ENCODE peak calls at places on chromosomes 16 and 17, in seven cellular contexts. E, B, W, R, X, M and U are unnamed samples.

GRCh38 chr17:56595831-56596740 is 2.6 kb downstream of the NOG start:
- DNase-seq in X (no peak), B (peak), R (no peak), W (peak), E (no peak), M (no peak), U (no peak)

GRCh38 chr16:87487361-87487924 is 5.4 kb downstream of the ZCCHC14 start:
- DNase-seq in B (peak), R (no peak), X (no peak), M (peak), E (peak), W (peak), U (no peak)

GRCh38 chr17:4947010-4947410 is 1.3 kb downstream of the PFN1 start:
- DNase-seq in B (no peak), W (peak), X (no peak), E (no peak), M (peak), R (no peak), U (no peak)

GRCh38 chr17:69898606-69899005 is 176.4 kb upstream of the KCNJ16 start:
- DNase-seq in R (no peak), E (no peak), M (no peak), X (no peak), W (no peak), B (no peak), U (no peak)

GRCh38 chr17:50708050-50709000 is 611 bp upstream of the ANKRD40 start:
- DNase-seq in W (no peak), X (no peak), R (no peak), B (peak), M (no peak), E (no peak), U (no peak)

GRCh38 chr16:66359811-66360608 is 6.5 kb upstream of the CDH5 start:
- DNase-seq in M (no peak), B (no peak), E (peak), X (no peak), W (no peak), R (no peak), U (no peak)

GRCh38 chr16:52581530-52581929 is 34.6 kb upstream of the TOX3 start:
- DNase-seq in X (no peak), E (no peak), R (no peak), M (no peak), W (no peak), B (peak), U (no peak)

GRCh38 chr17:19706791-19707727 is 9.3 kb downstream of the SLC47A2 start:
- DNase-seq in M (no peak), E (no peak), B (peak), W (no peak), X (no peak), R (no peak), U (no peak)

GRCh38 chr16:85387171-85387507 is 226.0 kb upstream of the GSE1 start:
- DNase-seq in M (peak), E (peak), R (no peak), B (no peak), X (peak), W (peak), U (no peak)

GRCh38 chr16:4837733-4838501 is 9.2 kb downstream of the GLYR1 start:
- DNase-seq in W (no peak), X (no peak), B (no peak), E (no peak), R (no peak), M (no peak), U (no peak)

GRCh38 chr17:78379134-78379497 is 667 bp downstream of the PGS1 start:
- DNase-seq in E (no peak), W (no peak), M (no peak), X (no peak), R (no peak), B (no peak), U (no peak)

GRCh38 chr17:1714980-1715802 is 5.0 kb upstream of the TLCD2 start:
- DNase-seq in R (no peak), W (peak), E (peak), M (peak), B (peak), X (peak), U (peak)

GRCh38 chr16:14284930-14285541 is 213.9 kb downstream of the MRTFB start:
- DNase-seq in E (no peak), X (no peak), R (no peak), W (peak), M (peak), B (no peak), U (peak)

GRCh38 chr16:83742520-83742919 is 65.3 kb upstream of the HSBP1 start:
- DNase-seq in M (no peak), W (no peak), X (no peak), R (no peak), E (no peak), B (no peak), U (peak)

GRCh38 chr16:83743720-83744119 is 64.1 kb upstream of the HSBP1 start:
- DNase-seq in M (no peak), X (no peak), R (no peak), W (no peak), E (no peak), B (no peak), U (no peak)

GRCh38 chr16:83744521-83744981 is 63.2 kb upstream of the HSBP1 start:
- DNase-seq in R (no peak), E (peak), M (peak), W (peak), X (no peak), B (peak), U (no peak)

GRCh38 chr16:83743241-83743640 is 64.5 kb upstream of the HSBP1 start:
- DNase-seq in M (no peak), B (no peak), E (no peak), X (no peak), R (no peak), W (no peak), U (peak)

GRCh38 chr16:83746611-83747010 is 61.2 kb upstream of the HSBP1 start:
- DNase-seq in M (no peak), R (no peak), W (no peak), X (no peak), B (no peak), E (no peak), U (no peak)
- H3K27ac ChIP-seq in M (no peak), R (no peak), W (no peak), X (no peak), B (no peak), E (no peak), U (no peak)

GRCh38 chr16:29743827-29744531 is 1.8 kb downstream of the C16orf54 start:
- DNase-seq in M (peak), E (no peak), W (no peak), B (no peak), R (no peak), X (no peak), U (no peak)

GRCh38 chr16:29745126-29745852 is 501 bp downstream of the C16orf54 start:
- DNase-seq in M (peak), X (no peak), E (no peak), B (no peak), W (no peak), R (no peak), U (no peak)

GRCh38 chr16:29745853-29746345 is at the start of gene C16orf54:
- DNase-seq in B (no peak), W (peak), M (peak), R (peak), E (peak), X (no peak), U (peak)

GRCh38 chr16:29743475-29743826 is 2.3 kb downstream of the C16orf54 start:
- DNase-seq in M (no peak), B (no peak), X (no peak), R (no peak), E (no peak), W (no peak), U (no peak)

GRCh38 chr16:29744541-29745101 is 1.2 kb downstream of the C16orf54 start:
- DNase-seq in W (no peak), R (no peak), X (no peak), E (no peak), M (peak), B (no peak), U (no peak)
- H3K27ac ChIP-seq in W (no peak), R (no peak), X (no peak), E (peak), M (no peak), B (no peak), U (no peak)

DNA sequence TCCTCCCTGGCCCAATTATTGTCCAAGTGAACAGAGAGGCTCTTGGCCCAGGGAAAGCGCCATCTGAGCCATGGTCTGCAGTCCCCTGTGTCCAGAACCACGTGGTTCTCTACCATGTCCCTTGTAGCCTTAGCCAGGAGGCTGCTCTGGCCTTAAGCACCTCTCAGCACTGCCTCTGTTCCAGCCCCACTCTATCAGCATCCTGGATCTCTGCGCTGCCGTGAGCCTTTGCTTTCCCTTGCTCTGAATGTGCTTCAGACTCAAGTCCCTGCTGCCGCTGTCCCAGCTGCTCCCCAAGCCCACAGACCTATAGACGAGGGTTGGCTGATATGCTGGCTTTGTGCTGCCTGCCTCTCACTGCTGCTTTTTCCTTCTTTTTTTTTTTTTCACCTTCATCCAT is 33.9 kb downstream of the CYB561 start:
- DNase-seq in X (no peak), B (no peak), R (no peak), E (no peak), W (no peak), M (no peak), U (no peak)
- H3K27ac ChIP-seq in X (no peak), B (no peak), R (no peak), E (no peak), W (no peak), M (no peak), U (no peak)

GRCh38 chr17:63443053-63443452 is 3.1 kb downstream of the CYB561 start:
- DNase-seq in E (no peak), B (no peak), R (no peak), X (no peak), M (peak), W (no peak), U (no peak)

GRCh38 chr17:63444457-63444856 is 1.6 kb downstream of the CYB561 start:
- DNase-seq in W (no peak), B (no peak), X (no peak), E (no peak), M (peak), R (no peak), U (no peak)

GRCh38 chr17:63445571-63446217 is 412 bp downstream of the CYB561 start:
- DNase-seq in M (peak), X (no peak), B (peak), W (no peak), R (no peak), E (no peak), U (no peak)

GRCh38 chr17:63446218-63446980 is at the start of gene CYB561:
- DNase-seq in X (peak), E (peak), R (no peak), B (no peak), W (peak), M (peak), U (peak)

DNA sequence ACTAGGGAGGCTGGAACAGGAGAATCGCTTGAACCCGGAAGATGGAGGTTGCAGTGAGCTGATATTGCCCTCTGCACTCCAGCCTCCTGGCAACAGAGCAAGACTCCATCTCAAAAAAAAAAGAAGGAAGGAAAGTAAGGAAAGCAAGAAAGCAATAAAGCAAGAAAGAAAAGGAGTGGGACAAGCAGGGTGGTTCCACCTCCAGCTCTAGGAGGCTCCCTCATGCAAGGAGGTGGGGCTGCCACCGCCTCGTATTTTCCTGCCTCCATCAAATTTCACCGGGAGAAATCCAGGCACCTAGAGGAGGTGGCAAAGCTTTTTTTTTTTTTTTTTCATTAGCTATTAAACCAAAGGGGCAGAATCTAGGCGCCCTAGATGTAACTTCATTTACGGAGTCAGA is 1.0 kb downstream of the CYB561 start:
- DNase-seq in R (no peak), B (no peak), X (no peak), W (no peak), E (no peak), M (no peak), U (no peak)
- H3K27ac ChIP-seq in R (peak), B (no peak), X (no peak), W (peak), E (no peak), M (no peak), U (no peak)

GRCh38 chr17:77354420-77354720 is 213.6 kb downstream of the SEC14L1 start:
- DNase-seq in X (no peak), R (no peak), M (no peak), W (no peak), E (no peak), B (peak), U (no peak)

GRCh38 chr17:77356109-77356689 is 215.4 kb downstream of the SEC14L1 start:
- DNase-seq in X (peak), W (no peak), M (no peak), B (peak), R (no peak), E (no peak), U (no peak)

GRCh38 chr17:77353684-77354419 is 213.1 kb downstream of the SEC14L1 start:
- DNase-seq in R (no peak), W (no peak), X (peak), B (peak), E (no peak), M (no peak), U (no peak)

GRCh38 chr17:77356690-77357201 is 216.0 kb downstream of the SEC14L1 start:
- DNase-seq in B (no peak), W (no peak), E (no peak), M (no peak), R (no peak), X (peak), U (no peak)

GRCh38 chr17:77354721-77355455 is 214.1 kb downstream of the SEC14L1 start:
- DNase-seq in M (peak), E (peak), R (no peak), B (no peak), X (peak), W (peak), U (no peak)
- H3K27ac ChIP-seq in M (no peak), E (peak), R (peak), B (no peak), X (peak), W (peak), U (no peak)

GRCh38 chr17:17718251-17718650 is 37.0 kb downstream of the RAI1 start:
- DNase-seq in E (no peak), R (no peak), X (no peak), M (no peak), B (no peak), W (no peak), U (no peak)

GRCh38 chr17:17719966-17720543 is 38.8 kb downstream of the RAI1 start:
- DNase-seq in X (no peak), B (no peak), M (no peak), R (no peak), W (no peak), E (no peak), U (no peak)

GRCh38 chr17:17716837-17717523 is 35.7 kb downstream of the RAI1 start:
- DNase-seq in E (no peak), W (no peak), M (no peak), X (no peak), R (no peak), B (no peak), U (no peak)

GRCh38 chr17:17721140-17721668 is 39.9 kb downstream of the RAI1 start:
- DNase-seq in B (no peak), W (no peak), X (no peak), M (no peak), R (no peak), E (no peak), U (no peak)

GRCh38 chr17:17719199-17719940 is 38.1 kb downstream of the RAI1 start:
- DNase-seq in M (no peak), E (no peak), R (no peak), X (no peak), W (no peak), B (no peak), U (no peak)
- H3K27ac ChIP-seq in M (no peak), E (peak), R (peak), X (no peak), W (no peak), B (no peak), U (no peak)

DNA sequence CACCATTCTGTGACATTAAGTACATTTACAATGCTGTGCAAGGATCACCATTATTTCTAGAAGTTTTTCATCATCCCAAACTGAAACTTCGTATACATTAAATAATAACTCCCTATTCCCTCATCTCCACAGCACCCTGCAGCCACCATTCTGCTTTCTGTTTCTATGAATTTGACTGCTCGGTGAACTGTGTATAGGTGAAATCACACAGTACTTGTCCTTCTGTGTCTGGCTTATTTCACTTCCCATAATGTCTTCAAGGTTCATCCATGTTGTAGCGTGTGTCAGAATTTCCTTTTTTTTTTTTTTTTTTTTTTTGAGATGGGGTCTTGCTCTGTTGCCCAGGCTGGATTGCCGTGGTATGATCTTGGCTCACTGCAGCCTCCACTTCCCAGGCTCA is 20.4 kb downstream of the RAP1GAP2 start:
- DNase-seq in X (no peak), B (no peak), M (no peak), W (no peak), E (no peak), R (no peak), U (no peak)
- H3K27ac ChIP-seq in X (no peak), B (no peak), M (no peak), W (no peak), E (no peak), R (no peak), U (no peak)